ENCODE peak calls at places on chromosomes 12 and 14, in five cellular contexts. K is HCT116, W is HepG2, A is SK-N-SH, D is H1. N is an unnamed sample.

GRCh38 chr12:104049278-104050257 is at the start of gene GLT8D2:
- DNase-seq in K (no peak), W (no peak), A (peak), D (no peak), N (peak)

GRCh38 chr14:50035214-50035613 is 81.2 kb downstream of the VCPKMT start:
- DNase-seq in K (no peak), W (no peak), A (no peak), D (no peak), N (no peak)

GRCh38 chr12:117816-118345 is 51.3 kb downstream of the IQSEC3 start:
- DNase-seq in K (no peak), W (no peak), A (no peak), D (no peak), N (no peak)

GRCh38 chr14:100295376-100296105 is 10.7 kb downstream of the SLC25A29 start:
- DNase-seq in K (no peak), W (no peak), A (no peak), D (no peak), N (no peak)

GRCh38 chr12:47133981-47134380 is 54.2 kb upstream of the AMIGO2 start:
- DNase-seq in K (no peak), W (no peak), A (no peak), D (no peak), N (no peak)

GRCh38 chr12:52268212-52268611 is 6.2 kb upstream of the KRT86 start:
- DNase-seq in K (no peak), W (no peak), A (no peak), D (no peak), N (no peak)

GRCh38 chr12:120183211-120183631 is 11.3 kb downstream of the GCN1 start:
- DNase-seq in K (no peak), W (no peak), A (no peak), D (no peak), N (no peak)

GRCh38 chr12:2346405-2346804 is 293.6 kb downstream of the CACNA1C start:
- DNase-seq in K (no peak), W (no peak), A (no peak), D (no peak), N (no peak)

GRCh38 chr12:58452546-58452945 is 467.8 kb downstream of the LRIG3 start:
- DNase-seq in K (no peak), W (no peak), A (no peak), D (no peak), N (no peak)

GRCh38 chr12:56220611-56221232 is 1.0 kb downstream of the RNF41 start:
- DNase-seq in K (no peak), W (no peak), A (no peak), D (no peak), N (peak)

GRCh38 chr14:57495409-57495808 is 1.8 kb upstream of the CCDC198 start:
- DNase-seq in K (no peak), W (no peak), A (no peak), D (no peak), N (no peak)

GRCh38 chr12:44574586-44574985 is 301.5 kb downstream of the NELL2 start:
- DNase-seq in K (no peak), W (no peak), A (no peak), D (no peak), N (no peak)

GRCh38 chr12:6821271-6821673 is 349 bp upstream of the GPR162 start:
- DNase-seq in K (no peak), W (no peak), A (peak), D (no peak), N (no peak)

GRCh38 chr12:123660328-123660727 is 10.6 kb upstream of the TCTN2 start:
- DNase-seq in K (no peak), W (no peak), A (no peak), D (no peak), N (no peak)

GRCh38 chr12:111428081-111428727 is 22.5 kb downstream of the SH2B3 start:
- DNase-seq in K (no peak), W (no peak), A (no peak), D (no peak), N (no peak)

GRCh38 chr14:78310263-78310662 is 140.1 kb downstream of the NRXN3 start:
- DNase-seq in K (no peak), W (no peak), A (no peak), D (no peak), N (no peak)
- TF ChIP-seq JUND in K (no peak), W (no peak), A (no peak), D (no peak), N (no peak)

GRCh38 chr14:34003052-34003668 is 52.3 kb upstream of the EGLN3 start:
- DNase-seq in K (no peak), W (no peak), A (no peak), D (no peak), N (no peak)
- TF ChIP-seq JUND in K (no peak), W (no peak), A (no peak), D (no peak), N (no peak)

GRCh38 chr14:91092095-91092494 is 21.8 kb upstream of the DGLUCY start:
- DNase-seq in K (no peak), W (no peak), A (no peak), D (no peak), N (no peak)

GRCh38 chr14:91090733-91091132 is 23.1 kb upstream of the DGLUCY start:
- DNase-seq in K (no peak), W (no peak), A (no peak), D (no peak), N (no peak)

GRCh38 chr14:91098591-91098990 is 15.3 kb upstream of the DGLUCY start:
- DNase-seq in K (no peak), W (no peak), A (no peak), D (no peak), N (no peak)

GRCh38 chr14:91094772-91095171 is 19.1 kb upstream of the DGLUCY start:
- DNase-seq in K (no peak), W (no peak), A (no peak), D (no peak), N (no peak)

DNA sequence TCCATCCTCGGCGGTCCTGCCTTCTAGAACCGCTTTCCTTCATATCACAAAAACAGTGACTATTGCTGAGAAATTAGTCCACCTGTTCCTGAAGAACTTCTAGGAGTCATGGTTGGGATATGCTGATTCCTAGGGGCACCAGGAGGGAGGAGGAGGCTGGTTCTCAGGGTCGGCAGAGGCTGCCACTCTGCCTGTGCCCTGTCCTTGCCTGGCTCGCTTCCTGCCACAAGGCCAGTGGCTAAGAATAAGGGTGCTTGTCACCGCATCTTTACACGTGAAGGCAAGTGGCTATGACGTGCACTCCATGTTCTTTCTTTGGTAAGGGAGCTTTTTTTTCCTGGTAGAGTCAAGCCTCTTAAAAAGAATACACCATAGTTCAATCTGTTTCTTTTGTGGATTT is 18.7 kb upstream of the DGLUCY start:
- DNase-seq in K (no peak), W (no peak), A (no peak), D (no peak), N (no peak)
- TF ChIP-seq JUND in K (no peak), W (no peak), A (no peak), D (no peak), N (no peak)

DNA sequence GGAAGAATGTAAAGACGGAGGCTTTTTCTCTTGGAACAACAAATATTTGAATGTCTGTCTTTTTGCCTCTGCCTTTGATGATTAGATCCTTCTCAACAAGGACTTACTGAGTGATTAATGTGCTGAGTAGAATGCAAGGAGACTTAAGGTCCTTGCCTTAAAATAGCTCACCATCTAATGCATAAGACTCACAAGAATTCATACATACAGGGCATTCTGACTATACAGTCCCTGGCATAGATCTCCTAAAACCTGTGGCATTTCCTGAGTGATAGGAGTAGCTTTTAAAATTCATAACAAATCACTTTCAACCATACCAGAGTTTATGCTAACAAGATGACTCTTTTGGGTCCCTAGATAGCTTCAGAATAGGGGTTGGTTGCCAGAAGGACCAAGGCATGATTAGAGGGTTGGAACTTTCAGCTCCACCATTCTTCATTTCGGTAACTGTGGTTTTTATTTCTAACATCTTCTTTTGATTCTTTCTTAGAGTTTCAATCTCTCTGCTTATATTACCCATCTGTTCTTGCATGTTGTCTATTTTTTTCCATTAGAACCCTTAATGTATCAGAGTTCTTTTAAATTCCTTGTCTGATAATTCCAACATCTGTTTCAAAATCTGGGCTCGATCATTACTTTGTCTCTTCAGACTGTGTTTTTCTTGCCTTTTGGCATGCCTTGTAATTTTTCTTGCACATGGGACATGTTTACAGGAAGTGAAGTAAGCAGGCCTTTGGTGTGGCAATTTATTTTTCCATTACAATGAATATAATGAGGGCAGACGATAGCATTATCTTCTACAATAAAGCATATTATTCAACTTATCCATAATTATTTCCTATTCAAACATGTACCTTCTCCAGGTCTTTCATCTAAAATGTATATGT is 48.6 kb downstream of the STXBP6 start:
- DNase-seq in K (no peak), W (no peak), A (no peak), D (no peak), N (no peak)
- TF ChIP-seq JUND in K (no peak), W (no peak), A (no peak), D (no peak), N (no peak)

DNA sequence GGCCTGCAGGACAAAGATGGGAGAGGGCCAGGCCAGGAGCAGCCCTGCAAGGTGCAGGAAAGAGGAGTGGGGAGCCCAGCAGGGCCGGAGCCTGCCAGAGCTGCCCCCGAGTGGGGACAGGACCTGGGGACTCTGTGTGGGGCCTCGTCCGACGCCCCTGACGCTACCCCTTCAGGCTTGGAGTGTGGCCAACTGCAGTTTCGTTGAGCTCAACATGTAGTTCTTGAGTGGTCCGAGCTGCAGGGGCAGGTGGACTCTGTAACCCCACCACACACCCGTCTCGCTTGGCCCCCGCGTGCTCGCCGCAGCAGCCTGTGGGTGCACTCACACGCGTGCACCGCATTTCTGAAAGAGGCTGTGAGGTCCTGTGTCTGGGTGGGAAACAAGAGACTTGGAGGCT is 2.0 kb downstream of the ASPG start:
- DNase-seq in K (no peak), W (no peak), A (no peak), D (no peak), N (no peak)
- TF ChIP-seq JUND in K (no peak), W (no peak), A (no peak), D (no peak), N (no peak)

DNA sequence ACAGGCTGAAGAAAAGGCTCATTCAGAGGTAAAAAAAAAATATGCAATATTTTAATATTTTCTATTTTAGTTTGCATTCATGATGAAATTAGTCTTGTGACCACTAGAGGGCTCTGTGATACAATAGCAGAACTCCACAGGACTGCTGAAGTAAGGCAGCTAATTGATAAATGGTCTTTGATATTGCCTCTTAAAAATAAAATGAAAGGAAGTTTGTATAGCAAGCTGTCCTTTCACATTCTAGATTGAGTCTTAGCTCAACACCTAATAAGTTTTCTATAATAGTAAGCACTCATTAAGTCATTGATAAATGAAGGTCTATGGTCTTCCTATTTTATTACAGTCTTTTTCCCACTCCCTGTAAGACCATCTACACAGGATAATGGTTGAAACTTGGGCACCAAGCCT is 315.7 kb downstream of the NAV3 start:
- DNase-seq in K (peak), W (peak), A (peak), D (no peak), N (no peak)
- TF ChIP-seq JUND in K (no peak), W (no peak), A (no peak), D (no peak), N (no peak)

DNA sequence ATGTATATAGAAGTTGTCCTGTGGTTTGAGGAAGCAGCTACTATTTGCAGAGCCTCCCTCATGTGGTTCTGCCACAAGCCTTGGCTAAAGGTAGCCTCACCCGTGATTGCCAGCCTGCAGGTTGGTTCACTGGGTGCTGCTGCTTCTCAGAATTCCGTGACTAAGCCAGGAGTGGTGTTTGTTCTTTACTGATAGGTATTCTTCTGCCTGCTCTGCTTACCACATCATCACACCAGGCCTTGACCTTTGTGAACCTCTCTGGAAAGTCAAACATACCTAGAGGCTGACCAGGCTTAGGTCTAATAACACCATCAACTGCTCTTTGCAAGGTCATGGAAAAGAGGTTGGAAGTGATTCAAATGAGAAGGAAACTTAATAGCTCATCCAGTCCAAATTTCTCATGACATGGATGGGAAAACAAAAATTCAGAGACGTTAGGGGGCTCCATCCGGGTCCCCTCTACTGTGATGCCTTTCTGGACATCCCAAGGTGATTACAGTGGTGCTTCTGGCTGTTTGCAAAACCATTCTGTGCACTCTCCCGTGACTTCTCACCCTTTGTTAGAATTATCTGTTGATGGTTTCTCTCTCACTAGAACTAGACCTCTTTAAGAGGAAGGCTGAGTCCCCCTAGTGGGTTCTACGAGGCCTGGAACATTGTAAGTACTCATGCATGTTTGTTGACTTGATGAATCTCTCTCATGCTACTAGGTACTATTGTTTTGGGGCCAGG is 8.5 kb upstream of the SOCS2 start:
- DNase-seq in K (peak), W (peak), A (no peak), D (no peak), N (peak)
- TF ChIP-seq JUND in K (peak), W (peak), A (no peak), D (no peak), N (no peak)

GRCh38 chr12:85058339-85058738 is 22.2 kb downstream of the LRRIQ1 start:
- DNase-seq in K (no peak), W (no peak), A (no peak), D (no peak), N (no peak)

GRCh38 chr12:85059594-85059993 is 23.4 kb downstream of the LRRIQ1 start:
- DNase-seq in K (no peak), W (no peak), A (no peak), D (no peak), N (no peak)

GRCh38 chr12:85057370-85057963 is 21.3 kb downstream of the LRRIQ1 start:
- DNase-seq in K (peak), W (peak), A (peak), D (no peak), N (peak)
- TF ChIP-seq JUND in K (no peak), W (no peak), A (no peak), D (no peak), N (no peak)

GRCh38 chr12:109716092-109716479 is 2.5 kb downstream of the FAM222A start:
- DNase-seq in K (no peak), W (no peak), A (no peak), D (no peak), N (no peak)

GRCh38 chr12:109714913-109715244 is 1.3 kb downstream of the FAM222A start:
- DNase-seq in K (no peak), W (no peak), A (peak), D (no peak), N (no peak)

GRCh38 chr12:109714141-109714912 is 702 bp downstream of the FAM222A start:
- DNase-seq in K (no peak), W (peak), A (peak), D (no peak), N (peak)

GRCh38 chr12:109716512-109717389 is 3.1 kb downstream of the FAM222A start:
- DNase-seq in K (no peak), W (peak), A (peak), D (no peak), N (no peak)

DNA sequence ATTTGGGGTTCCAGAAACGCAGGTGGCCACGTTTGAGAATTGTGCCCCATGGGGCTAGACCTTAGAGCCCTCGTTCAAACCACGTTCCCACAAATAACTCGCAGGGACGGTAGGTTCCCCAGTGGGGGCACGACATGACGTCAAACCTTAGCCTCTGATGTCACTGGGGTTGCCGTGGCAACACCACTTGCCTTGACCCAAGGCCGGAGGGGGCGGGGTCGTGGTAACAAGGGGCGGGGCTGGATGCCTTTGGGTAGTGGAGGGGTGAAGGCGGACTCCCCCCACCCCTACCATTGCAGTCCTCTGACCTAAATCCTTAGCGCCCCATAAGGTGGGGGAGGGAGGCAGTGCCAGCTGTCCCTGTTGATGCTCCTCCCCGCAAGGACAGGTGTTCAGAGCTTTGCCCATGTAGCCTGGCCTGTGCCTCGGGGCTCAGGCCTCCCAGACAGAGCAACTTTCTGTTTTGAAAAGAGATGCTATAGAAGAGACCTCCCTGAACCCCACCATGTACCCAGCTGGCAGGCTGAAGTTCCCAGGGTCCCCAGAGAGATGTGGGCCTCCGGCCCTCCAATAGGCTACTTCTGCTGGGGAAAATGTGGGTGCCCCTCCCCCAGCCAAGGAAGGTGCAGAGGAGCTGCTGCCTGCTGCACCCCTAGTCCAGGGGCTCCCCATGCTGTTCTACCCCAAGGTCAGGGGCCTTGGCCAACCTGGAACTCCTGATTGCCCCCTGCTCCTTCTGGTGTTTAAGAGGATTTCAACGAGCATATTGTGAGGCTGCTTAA is 1.9 kb downstream of the FAM222A start:
- DNase-seq in K (no peak), W (no peak), A (peak), D (no peak), N (peak)
- TF ChIP-seq JUND in K (no peak), W (no peak), A (no peak), D (no peak), N (no peak)

N was measured in T47D.